ENCODE peak calls at places on chromosomes 3 and 15, in six cellular contexts. One of them, this sample, is unnamed.
A peak's percentile ranks its signal among the peaks of the same experiment; 100 is the strongest.

GRCh38 chr3:148852271-148853000 is 12.7 kb upstream of the CPA3 start:
- DNase-seq in fibroblast of mammary gland: no peak
- DNase-seq in AG09309: no peak
- DNase-seq in cardiac muscle cell: no peak
- DNase-seq in bronchial epithelial cell: no peak
- DNase-seq in mucosa of descending colon: no peak
- DNase-seq in this sample: no peak

GRCh38 chr3:195556390-195556789 is 13.3 kb upstream of the PPP1R2 start:
- DNase-seq in fibroblast of mammary gland: peak; percentile 28
- DNase-seq in AG09309: no peak
- DNase-seq in cardiac muscle cell: peak; percentile 47
- DNase-seq in bronchial epithelial cell: no peak
- DNase-seq in mucosa of descending colon: no peak
- DNase-seq in this sample: no peak

GRCh38 chr3:76405196-76405595 is 619.8 kb upstream of the ZNF717 start:
- DNase-seq in fibroblast of mammary gland: peak; percentile 5
- DNase-seq in AG09309: no peak
- DNase-seq in cardiac muscle cell: no peak
- DNase-seq in bronchial epithelial cell: peak; percentile 10
- DNase-seq in mucosa of descending colon: no peak
- DNase-seq in this sample: no peak

GRCh38 chr3:98691897-98692296 is 71.2 kb upstream of the ST3GAL6 start:
- DNase-seq in fibroblast of mammary gland: no peak
- DNase-seq in AG09309: no peak
- DNase-seq in cardiac muscle cell: peak; percentile 10
- DNase-seq in bronchial epithelial cell: peak; percentile 76
- DNase-seq in mucosa of descending colon: no peak
- DNase-seq in this sample: no peak

GRCh38 chr3:16102905-16103364 is 71.5 kb upstream of the GALNT15 start:
- DNase-seq in fibroblast of mammary gland: peak; percentile 93
- DNase-seq in AG09309: no peak
- DNase-seq in cardiac muscle cell: no peak
- DNase-seq in bronchial epithelial cell: peak; percentile 63
- DNase-seq in mucosa of descending colon: no peak
- DNase-seq in this sample: peak; percentile 79

GRCh38 chr3:141828487-141829284 is 47.8 kb upstream of the ATP1B3 start:
- DNase-seq in fibroblast of mammary gland: peak; percentile 28
- DNase-seq in AG09309: no peak
- DNase-seq in cardiac muscle cell: peak; percentile 15
- DNase-seq in bronchial epithelial cell: peak; percentile 88
- DNase-seq in mucosa of descending colon: peak; percentile 58
- DNase-seq in this sample: peak; percentile 28

GRCh38 chr3:59608356-59608755 is 558.5 kb upstream of the CFAP20DC start:
- DNase-seq in fibroblast of mammary gland: no peak
- DNase-seq in AG09309: no peak
- DNase-seq in cardiac muscle cell: no peak
- DNase-seq in bronchial epithelial cell: no peak
- DNase-seq in mucosa of descending colon: no peak
- DNase-seq in this sample: no peak

GRCh38 chr15:80944818-80945217 is 44.8 kb downstream of the MESD start:
- DNase-seq in fibroblast of mammary gland: no peak
- DNase-seq in AG09309: no peak
- DNase-seq in cardiac muscle cell: no peak
- DNase-seq in bronchial epithelial cell: no peak
- DNase-seq in mucosa of descending colon: no peak
- DNase-seq in this sample: no peak

GRCh38 chr3:50294492-50295403 is 2.5 kb upstream of the IFRD2 start:
- DNase-seq in fibroblast of mammary gland: no peak
- DNase-seq in AG09309: no peak
- DNase-seq in cardiac muscle cell: no peak
- DNase-seq in bronchial epithelial cell: no peak
- DNase-seq in mucosa of descending colon: no peak
- DNase-seq in this sample: no peak

GRCh38 chr3:9207076-9207763 is 42.2 kb downstream of the SRGAP3 start:
- DNase-seq in fibroblast of mammary gland: no peak
- DNase-seq in AG09309: no peak
- DNase-seq in cardiac muscle cell: no peak
- DNase-seq in bronchial epithelial cell: no peak
- DNase-seq in mucosa of descending colon: no peak
- DNase-seq in this sample: no peak

GRCh38 chr3:159629329-159630084 is 359.1 kb upstream of the IL12A start:
- DNase-seq in fibroblast of mammary gland: no peak
- DNase-seq in AG09309: no peak
- DNase-seq in cardiac muscle cell: no peak
- DNase-seq in bronchial epithelial cell: peak; percentile 20
- DNase-seq in mucosa of descending colon: no peak
- DNase-seq in this sample: no peak

GRCh38 chr3:119628816-119629445 is 31.2 kb downstream of the PLA1A start:
- DNase-seq in fibroblast of mammary gland: peak; percentile 13
- DNase-seq in AG09309: no peak
- DNase-seq in cardiac muscle cell: no peak
- DNase-seq in bronchial epithelial cell: no peak
- DNase-seq in mucosa of descending colon: no peak
- DNase-seq in this sample: no peak

GRCh38 chr15:43511012-43511885 is 6.2 kb upstream of the MAP1A start:
- DNase-seq in fibroblast of mammary gland: no peak
- DNase-seq in AG09309: no peak
- DNase-seq in cardiac muscle cell: peak; percentile 50
- DNase-seq in bronchial epithelial cell: no peak
- DNase-seq in mucosa of descending colon: no peak
- DNase-seq in this sample: no peak

GRCh38 chr15:50116477-50116876 is 2.6 kb downstream of the ATP8B4 start:
- DNase-seq in fibroblast of mammary gland: peak; percentile 76
- DNase-seq in AG09309: no peak
- DNase-seq in cardiac muscle cell: peak; percentile 42
- DNase-seq in bronchial epithelial cell: peak; percentile 35
- DNase-seq in mucosa of descending colon: no peak
- DNase-seq in this sample: no peak

GRCh38 chr3:138938056-138938876 is 8.7 kb downstream of the FOXL2 start:
- DNase-seq in fibroblast of mammary gland: no peak
- DNase-seq in AG09309: no peak
- DNase-seq in cardiac muscle cell: no peak
- DNase-seq in bronchial epithelial cell: no peak
- DNase-seq in mucosa of descending colon: no peak
- DNase-seq in this sample: no peak

GRCh38 chr3:98901032-98901464 is 447 bp downstream of the DCBLD2 start:
- DNase-seq in fibroblast of mammary gland: peak; percentile 47
- DNase-seq in AG09309: no peak
- DNase-seq in cardiac muscle cell: peak; percentile 62
- DNase-seq in bronchial epithelial cell: peak; percentile 48
- DNase-seq in mucosa of descending colon: peak; percentile 67
- DNase-seq in this sample: no peak

GRCh38 chr3:78919021-78919755 is 848.6 kb downstream of the ROBO1 start:
- DNase-seq in fibroblast of mammary gland: peak; percentile 91
- DNase-seq in AG09309: peak; percentile 89
- DNase-seq in cardiac muscle cell: no peak
- DNase-seq in bronchial epithelial cell: peak; percentile 96
- DNase-seq in mucosa of descending colon: no peak
- DNase-seq in this sample: peak; percentile 48

GRCh38 chr3:46670000-46670890 is 23.2 kb downstream of the ALS2CL start:
- DNase-seq in fibroblast of mammary gland: no peak
- DNase-seq in AG09309: no peak
- DNase-seq in cardiac muscle cell: no peak
- DNase-seq in bronchial epithelial cell: no peak
- DNase-seq in mucosa of descending colon: peak; percentile 14
- DNase-seq in this sample: no peak

GRCh38 chr15:57321973-57322601 is 54.2 kb upstream of the CGNL1 start:
- DNase-seq in fibroblast of mammary gland: no peak
- DNase-seq in AG09309: no peak
- DNase-seq in cardiac muscle cell: no peak
- DNase-seq in bronchial epithelial cell: no peak
- DNase-seq in mucosa of descending colon: no peak
- DNase-seq in this sample: no peak

GRCh38 chr3:124628865-124629264 is 101.4 kb upstream of the UMPS start:
- DNase-seq in fibroblast of mammary gland: no peak
- DNase-seq in AG09309: no peak
- DNase-seq in cardiac muscle cell: no peak
- DNase-seq in bronchial epithelial cell: no peak
- DNase-seq in mucosa of descending colon: no peak
- DNase-seq in this sample: no peak

GRCh38 chr3:161475905-161476304 is 20.7 kb upstream of the OTOL1 start:
- DNase-seq in fibroblast of mammary gland: peak; percentile 46
- DNase-seq in AG09309: no peak
- DNase-seq in cardiac muscle cell: peak; percentile 16
- DNase-seq in bronchial epithelial cell: peak; percentile 76
- DNase-seq in mucosa of descending colon: no peak
- DNase-seq in this sample: peak; percentile 2

GRCh38 chr3:47324278-47324865 is 41.6 kb downstream of the KLHL18 start:
- DNase-seq in fibroblast of mammary gland: peak; percentile 81
- DNase-seq in AG09309: peak; percentile 61
- DNase-seq in cardiac muscle cell: peak; percentile 82
- DNase-seq in bronchial epithelial cell: peak; percentile 68
- DNase-seq in mucosa of descending colon: no peak
- DNase-seq in this sample: peak; percentile 73

GRCh38 chr3:188437921-188438320 is 284.0 kb downstream of the LPP start:
- DNase-seq in fibroblast of mammary gland: peak; percentile 30
- DNase-seq in AG09309: no peak
- DNase-seq in cardiac muscle cell: no peak
- DNase-seq in bronchial epithelial cell: peak; percentile 64
- DNase-seq in mucosa of descending colon: no peak
- DNase-seq in this sample: no peak

GRCh38 chr3:130374033-130374432 is 28.6 kb downstream of the COL6A5 start:
- DNase-seq in fibroblast of mammary gland: no peak
- DNase-seq in AG09309: no peak
- DNase-seq in cardiac muscle cell: no peak
- DNase-seq in bronchial epithelial cell: peak; percentile 91
- DNase-seq in mucosa of descending colon: no peak
- DNase-seq in this sample: no peak

GRCh38 chr3:108125550-108126071 is 34.8 kb upstream of the CD47 start:
- DNase-seq in fibroblast of mammary gland: no peak
- DNase-seq in AG09309: no peak
- DNase-seq in cardiac muscle cell: no peak
- DNase-seq in bronchial epithelial cell: no peak
- DNase-seq in mucosa of descending colon: peak; percentile 64
- DNase-seq in this sample: no peak

GRCh38 chr15:99426431-99427105 is 139.2 kb upstream of the MEF2A start:
- DNase-seq in fibroblast of mammary gland: no peak
- DNase-seq in AG09309: no peak
- DNase-seq in cardiac muscle cell: no peak
- DNase-seq in bronchial epithelial cell: no peak
- DNase-seq in mucosa of descending colon: peak; percentile 65
- DNase-seq in this sample: no peak

GRCh38 chr3:129180461-129180860 is 3.2 kb downstream of the CNBP start:
- DNase-seq in fibroblast of mammary gland: no peak
- DNase-seq in AG09309: no peak
- DNase-seq in cardiac muscle cell: no peak
- DNase-seq in bronchial epithelial cell: no peak
- DNase-seq in mucosa of descending colon: no peak
- DNase-seq in this sample: no peak
- H3K4me3 ChIP-seq in fibroblast of mammary gland: peak overlapping the region; percentile 96
- H3K4me3 ChIP-seq in AG09309: no peak overlapping the region
- H3K4me3 ChIP-seq in cardiac muscle cell: no peak overlapping the region
- H3K4me3 ChIP-seq in bronchial epithelial cell: no peak overlapping the region
- H3K4me3 ChIP-seq in mucosa of descending colon: no peak overlapping the region
- H3K4me3 ChIP-seq in this sample: peak overlapping the region; percentile 92

GRCh38 chr3:36714343-36714742 is 50.0 kb downstream of the DCLK3 start:
- DNase-seq in fibroblast of mammary gland: peak; percentile 47
- DNase-seq in AG09309: peak; percentile 39
- DNase-seq in cardiac muscle cell: no peak
- DNase-seq in bronchial epithelial cell: no peak
- DNase-seq in mucosa of descending colon: no peak
- DNase-seq in this sample: peak; percentile 21
- TF ChIP-seq CTCF in fibroblast of mammary gland: no peak
- TF ChIP-seq CTCF in AG09309: peak; percentile 35
- TF ChIP-seq CTCF in cardiac muscle cell: no peak
- TF ChIP-seq CTCF in bronchial epithelial cell: no peak
- TF ChIP-seq CTCF in mucosa of descending colon: no peak
- TF ChIP-seq CTCF in this sample: peak; percentile 6

GRCh38 chr3:184261270-184262165 is at the start of gene CAMK2N2:
- DNase-seq in fibroblast of mammary gland: peak; percentile 37
- DNase-seq in AG09309: no peak
- DNase-seq in cardiac muscle cell: peak; percentile 62
- DNase-seq in bronchial epithelial cell: no peak
- DNase-seq in mucosa of descending colon: no peak
- DNase-seq in this sample: peak; percentile 41
- H3K4me3 ChIP-seq in fibroblast of mammary gland: peak within 1 kb of the TSS; percentile 47
- H3K4me3 ChIP-seq in AG09309: peak within 1 kb of the TSS; percentile 46
- H3K4me3 ChIP-seq in cardiac muscle cell: peak within 1 kb of the TSS; percentile 38
- H3K4me3 ChIP-seq in bronchial epithelial cell: peak within 1 kb of the TSS; percentile 50
- H3K4me3 ChIP-seq in mucosa of descending colon: no peak within 1 kb of the TSS
- H3K4me3 ChIP-seq in this sample: peak within 1 kb of the TSS; percentile 48

GRCh38 chr15:61702224-61703120 is 357.8 kb downstream of the VPS13C start:
- DNase-seq in fibroblast of mammary gland: peak; percentile 31
- DNase-seq in AG09309: no peak
- DNase-seq in cardiac muscle cell: no peak
- DNase-seq in bronchial epithelial cell: peak; percentile 14
- DNase-seq in mucosa of descending colon: no peak
- DNase-seq in this sample: peak; percentile 29
- TF ChIP-seq CTCF in fibroblast of mammary gland: no peak
- TF ChIP-seq CTCF in AG09309: no peak
- TF ChIP-seq CTCF in cardiac muscle cell: no peak
- TF ChIP-seq CTCF in bronchial epithelial cell: peak; percentile 51
- TF ChIP-seq CTCF in mucosa of descending colon: no peak
- TF ChIP-seq CTCF in this sample: no peak

DNA sequence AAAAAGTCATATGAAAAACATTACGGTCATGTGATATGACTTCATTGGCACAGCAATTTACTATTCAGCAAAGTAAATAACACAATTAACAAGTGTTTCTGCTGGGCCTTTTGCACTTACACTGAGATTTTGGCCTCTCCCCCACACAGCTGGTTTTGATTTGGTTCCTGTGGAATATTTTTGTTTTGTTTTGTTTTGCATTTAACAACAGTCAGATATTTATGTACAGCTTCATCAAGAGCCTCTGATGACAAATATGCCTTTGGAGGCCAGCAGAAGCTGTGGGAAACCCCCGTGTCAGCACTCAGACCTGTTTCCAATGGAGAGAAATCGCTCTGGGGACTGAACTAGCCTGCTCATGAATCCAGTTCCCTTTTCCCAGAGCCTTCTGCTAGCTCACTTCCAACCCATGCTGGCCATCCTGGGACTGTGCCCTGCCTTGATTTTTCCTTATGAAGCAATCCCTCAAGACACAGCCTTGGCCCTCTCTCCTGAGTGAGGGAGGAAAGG is 161.9 kb downstream of the ATG7 start:
- DNase-seq in fibroblast of mammary gland: peak; percentile 95
- DNase-seq in AG09309: peak; percentile 63
- DNase-seq in cardiac muscle cell: peak; percentile 4
- DNase-seq in bronchial epithelial cell: peak; percentile 33
- DNase-seq in mucosa of descending colon: no peak
- DNase-seq in this sample: peak; percentile 82
- H3K4me3 ChIP-seq in fibroblast of mammary gland: no peak overlapping the region
- H3K4me3 ChIP-seq in AG09309: no peak overlapping the region
- H3K4me3 ChIP-seq in cardiac muscle cell: no peak overlapping the region
- H3K4me3 ChIP-seq in bronchial epithelial cell: no peak overlapping the region
- H3K4me3 ChIP-seq in mucosa of descending colon: no peak overlapping the region
- H3K4me3 ChIP-seq in this sample: no peak overlapping the region

This sample was measured in foreskin fibroblast.